ENCODE peak calls at places on chromosomes 12 and 14, in four cellular contexts. Q, D, M and O are unnamed samples. For H3K4me1, the result is how much of the 10 kb centered on the place peaks cover.

GRCh38 chr12:77943466-77943865 is 112.8 kb downstream of the NAV3 start:
- DNase-seq in Q (peak), M (peak), D (no peak), O (peak)

GRCh38 chr14:74064883-74065282 is 19.4 kb downstream of the ALDH6A1 start:
- DNase-seq in D (no peak), Q (peak), M (no peak), O (no peak)

GRCh38 chr14:86346818-86347384 is 817.0 kb downstream of the FLRT2 start:
- DNase-seq in D (no peak), Q (peak), M (no peak), O (no peak)

GRCh38 chr12:132866251-132866828 is 21.1 kb downstream of the CHFR start:
- DNase-seq in Q (peak), D (no peak), M (peak), O (peak)

GRCh38 chr14:75098682-75099081 is 28.2 kb downstream of the NEK9 start:
- DNase-seq in Q (no peak), M (no peak), D (no peak), O (no peak)

GRCh38 chr14:105418269-105419054 is 1.2 kb upstream of the MTA1 start:
- DNase-seq in Q (no peak), D (no peak), M (no peak), O (no peak)

GRCh38 chr14:32813401-32813800 is 125.3 kb upstream of the NPAS3 start:
- DNase-seq in M (no peak), D (no peak), Q (no peak), O (peak)

GRCh38 chr12:3165311-3165931 is 88.2 kb downstream of the TSPAN9 start:
- DNase-seq in D (no peak), M (no peak), Q (no peak), O (no peak)

GRCh38 chr14:89455412-89455811 is 38.4 kb upstream of the FOXN3 start:
- DNase-seq in M (no peak), D (no peak), Q (no peak), O (no peak)

GRCh38 chr14:51335521-51335920 is 95.5 kb downstream of the TMX1 start:
- DNase-seq in D (peak), Q (no peak), M (no peak), O (peak)

GRCh38 chr14:91310620-91311283 is 66.2 kb upstream of the GPR68 start:
- DNase-seq in Q (no peak), M (no peak), D (no peak), O (no peak)

GRCh38 chr14:63616015-63616414 is 25.7 kb downstream of the WDR89 start:
- DNase-seq in Q (peak), M (no peak), D (no peak), O (no peak)

GRCh38 chr12:11553871-11554533 is 95.5 kb upstream of the ETV6 start:
- DNase-seq in Q (peak), D (no peak), M (peak), O (peak)

GRCh38 chr14:64762044-64763034 is 58.1 kb downstream of the PLEKHG3 start:
- DNase-seq in M (peak), Q (peak), D (no peak), O (peak)

GRCh38 chr14:77026166-77026929 is 2.2 kb downstream of the IRF2BPL start:
- DNase-seq in D (no peak), M (no peak), Q (peak), O (peak)
- H3K4me1 ChIP-seq in D (half or more), M (under half), Q (under half), O (under half)

GRCh38 chr14:22521449-22522239 is 67.4 kb downstream of the DAD1 start:
- DNase-seq in M (no peak), D (no peak), Q (no peak), O (no peak)
- H3K4me1 ChIP-seq in M (under half), D (under half), Q (under half), O (under half)

GRCh38 chr12:122040579-122041386 is 19.1 kb downstream of the BCL7A start:
- DNase-seq in D (no peak), M (no peak), Q (no peak), O (no peak)
- H3K4me1 ChIP-seq in D (under half), M (under half), Q (under half), O (under half)

DNA sequence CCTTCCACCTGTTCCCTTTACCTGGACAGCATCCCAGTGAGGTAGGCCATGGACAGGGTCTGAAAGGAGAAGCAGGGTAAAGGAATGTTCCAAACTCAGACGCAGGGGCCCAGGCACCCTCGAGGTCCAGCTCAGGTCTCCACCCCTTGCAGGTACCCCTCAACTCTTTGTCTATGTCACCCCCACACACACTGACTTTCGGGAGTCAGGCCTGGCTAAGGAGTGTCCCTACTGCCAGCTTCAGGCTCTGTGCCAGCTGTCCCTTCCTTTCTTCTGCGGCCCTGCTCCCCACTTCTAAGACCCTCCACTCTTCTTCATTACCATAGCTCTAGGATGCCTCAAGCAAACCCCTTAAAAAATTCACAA is 13.6 kb downstream of the FAIM2 start:
- DNase-seq in D (no peak), M (no peak), Q (no peak), O (no peak)
- H3K4me1 ChIP-seq in D (under half), M (under half), Q (under half), O (under half)